ENCODE peak calls at places on chromosomes 12 and 14, in four cellular contexts. S is brain microvascular endothelial cell, B is cardiac muscle cell, M is A673. H is an unnamed sample. For H3K27me3, the result is how much of the 10 kb centered on the place peaks cover.

GRCh38 chr12:112686373-112686772 is 105.2 kb upstream of the RPH3A start:
- DNase-seq in S (peak), B (no peak), M (no peak), H (no peak)

GRCh38 chr14:105247715-105248367 is 492 bp upstream of the BTBD6 start:
- DNase-seq in S (no peak), B (no peak), M (no peak), H (no peak)

GRCh38 chr14:93941293-93941910 is 14.3 kb downstream of the FAM181A start:
- DNase-seq in S (peak), B (no peak), M (peak), H (no peak)

GRCh38 chr12:10718279-10718821 is 4.8 kb downstream of the YBX3 start:
- DNase-seq in S (peak), B (peak), M (peak), H (no peak)

GRCh38 chr12:131067993-131068942 is 114.6 kb downstream of the ADGRD1 start:
- DNase-seq in S (no peak), B (no peak), M (no peak), H (no peak)

GRCh38 chr12:68042212-68042699 is 53.0 kb downstream of the IFNG-AS1 start:
- DNase-seq in S (no peak), B (peak), M (no peak), H (no peak)

GRCh38 chr14:70555890-70556289 is 21.1 kb upstream of the ADAM20 start:
- DNase-seq in S (peak), B (peak), M (peak), H (no peak)

GRCh38 chr12:96719671-96720362 is 187.2 kb upstream of the NEDD1 start:
- DNase-seq in S (peak), B (no peak), M (no peak), H (no peak)

GRCh38 chr12:4856556-4856955 is 53.1 kb upstream of the KCNA1 start:
- DNase-seq in S (no peak), B (no peak), M (no peak), H (no peak)

GRCh38 chr14:35405304-35405996 is 901 bp upstream of the NFKBIA start:
- DNase-seq in S (no peak), B (no peak), M (peak), H (no peak)

GRCh38 chr12:94644622-94645021 is 5.7 kb downstream of the TMCC3 start:
- DNase-seq in S (peak), B (no peak), M (no peak), H (no peak)

GRCh38 chr12:114696443-114697245 is 12.7 kb upstream of the TBX3 start:
- DNase-seq in S (no peak), B (no peak), M (no peak), H (no peak)

GRCh38 chr12:31300783-31301182 is 25.2 kb downstream of the SINHCAF start:
- DNase-seq in S (no peak), B (no peak), M (no peak), H (no peak)

GRCh38 chr12:16435875-16436554 is 88.6 kb downstream of the MGST1 start:
- DNase-seq in S (no peak), B (no peak), M (no peak), H (no peak)

GRCh38 chr12:82781288-82782078 is 94.8 kb downstream of the TMTC2 start:
- DNase-seq in S (no peak), B (no peak), M (no peak), H (no peak)

GRCh38 chr12:1937481-1938224 is 19.2 kb upstream of the CACNA2D4 start:
- DNase-seq in S (no peak), B (no peak), M (no peak), H (no peak)

GRCh38 chr12:116094475-116094874 is 183.0 kb downstream of the MED13L start:
- DNase-seq in S (no peak), B (no peak), M (no peak), H (no peak)

GRCh38 chr14:59688224-59689170 is 111.9 kb upstream of the CCDC175 start:
- DNase-seq in S (peak), B (peak), M (peak), H (no peak)

GRCh38 chr12:132513070-132513398 is 23.1 kb downstream of the FBRSL1 start:
- DNase-seq in S (no peak), B (no peak), M (no peak), H (no peak)

GRCh38 chr12:69435644-69436043 is 34.5 kb upstream of the FRS2 start:
- DNase-seq in S (no peak), B (no peak), M (no peak), H (no peak)

GRCh38 chr14:21070610-21071224 is 613 bp downstream of the ARHGEF40 start:
- DNase-seq in S (peak), B (peak), M (no peak), H (no peak)

GRCh38 chr12:1047898-1048660 is 57.1 kb downstream of the ERC1 start:
- DNase-seq in S (no peak), B (no peak), M (peak), H (no peak)

GRCh38 chr12:89875225-89875624 is 166.6 kb upstream of the ATP2B1 start:
- DNase-seq in S (no peak), B (no peak), M (no peak), H (no peak)

GRCh38 chr12:89874146-89874545 is 165.5 kb upstream of the ATP2B1 start:
- DNase-seq in S (no peak), B (no peak), M (no peak), H (no peak)

GRCh38 chr12:89873745-89874144 is 165.1 kb upstream of the ATP2B1 start:
- DNase-seq in S (no peak), B (peak), M (no peak), H (no peak)

GRCh38 chr12:89878327-89878726 is 169.7 kb upstream of the ATP2B1 start:
- DNase-seq in S (no peak), B (no peak), M (no peak), H (no peak)

GRCh38 chr12:89875809-89876208 is 167.2 kb upstream of the ATP2B1 start:
- DNase-seq in S (no peak), B (no peak), M (no peak), H (no peak)
- H3K27me3 ChIP-seq in S (under half), B (under half), M (under half), H (under half)

GRCh38 chr14:37586783-37587428 is 8.1 kb downstream of the FOXA1 start:
- DNase-seq in S (no peak), B (no peak), M (no peak), H (no peak)
- H3K27me3 ChIP-seq in S (half or more), B (half or more), M (half or more), H (under half)

GRCh38 chr12:49540229-49541139 is 1.7 kb downstream of the KCNH3 start:
- DNase-seq in S (no peak), B (peak), M (no peak), H (no peak)

GRCh38 chr12:49539406-49540228 is 787 bp downstream of the KCNH3 start:
- DNase-seq in S (no peak), B (no peak), M (no peak), H (no peak)

GRCh38 chr12:49542592-49543160 is 3.8 kb downstream of the KCNH3 start:
- DNase-seq in S (no peak), B (no peak), M (no peak), H (no peak)

GRCh38 chr12:49541911-49542505 is 3.2 kb downstream of the KCNH3 start:
- DNase-seq in S (no peak), B (no peak), M (no peak), H (no peak)

DNA sequence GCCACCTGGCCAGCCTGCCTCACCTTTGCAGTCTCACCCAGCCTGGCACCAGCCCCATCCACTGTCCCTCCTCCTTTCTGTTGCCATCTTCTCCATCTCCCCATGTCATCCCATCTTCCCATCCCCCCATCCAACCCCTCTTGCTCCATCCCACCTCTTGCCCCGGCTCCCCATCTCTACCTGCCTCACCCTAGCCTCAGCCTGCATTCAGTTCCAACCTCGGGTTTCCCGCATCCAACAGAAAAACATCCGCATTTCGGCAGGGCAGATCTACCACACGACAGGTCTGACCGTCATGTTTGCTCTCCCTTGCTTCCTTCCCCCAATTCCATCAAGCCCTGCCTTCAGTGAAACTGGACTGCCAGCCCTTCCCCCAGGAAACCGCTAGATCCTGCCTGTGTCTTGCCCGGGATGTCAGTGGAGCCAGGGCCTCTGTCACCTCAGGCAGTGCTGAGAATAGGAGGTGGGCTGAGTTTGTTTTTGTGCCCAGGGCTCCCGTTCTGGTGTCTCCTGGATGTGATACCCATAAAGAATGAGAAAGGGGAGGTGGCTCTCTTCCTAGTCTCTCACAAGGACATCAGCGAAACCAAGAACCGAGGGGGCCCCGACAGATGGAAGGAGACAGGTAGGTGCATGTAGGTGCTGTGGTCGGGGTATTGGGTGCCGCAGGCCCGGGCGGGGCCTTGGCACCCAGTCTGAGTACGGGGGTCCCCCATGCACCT is 2.5 kb downstream of the KCNH3 start:
- DNase-seq in S (no peak), B (peak), M (no peak), H (no peak)
- H3K27me3 ChIP-seq in S (under half), B (half or more), M (under half), H (under half)

GRCh38 chr14:69483765-69484443 is 624 bp upstream of the PLEKHD1 start:
- DNase-seq in S (no peak), B (peak), M (no peak), H (no peak)

GRCh38 chr14:69480136-69480535 is 4.4 kb upstream of the PLEKHD1 start:
- DNase-seq in S (no peak), B (no peak), M (no peak), H (no peak)

GRCh38 chr14:69479696-69480095 is 4.8 kb upstream of the PLEKHD1 start:
- DNase-seq in S (no peak), B (no peak), M (no peak), H (no peak)

GRCh38 chr14:69484444-69485113 is at the start of gene PLEKHD1:
- DNase-seq in S (no peak), B (peak), M (no peak), H (peak)

DNA sequence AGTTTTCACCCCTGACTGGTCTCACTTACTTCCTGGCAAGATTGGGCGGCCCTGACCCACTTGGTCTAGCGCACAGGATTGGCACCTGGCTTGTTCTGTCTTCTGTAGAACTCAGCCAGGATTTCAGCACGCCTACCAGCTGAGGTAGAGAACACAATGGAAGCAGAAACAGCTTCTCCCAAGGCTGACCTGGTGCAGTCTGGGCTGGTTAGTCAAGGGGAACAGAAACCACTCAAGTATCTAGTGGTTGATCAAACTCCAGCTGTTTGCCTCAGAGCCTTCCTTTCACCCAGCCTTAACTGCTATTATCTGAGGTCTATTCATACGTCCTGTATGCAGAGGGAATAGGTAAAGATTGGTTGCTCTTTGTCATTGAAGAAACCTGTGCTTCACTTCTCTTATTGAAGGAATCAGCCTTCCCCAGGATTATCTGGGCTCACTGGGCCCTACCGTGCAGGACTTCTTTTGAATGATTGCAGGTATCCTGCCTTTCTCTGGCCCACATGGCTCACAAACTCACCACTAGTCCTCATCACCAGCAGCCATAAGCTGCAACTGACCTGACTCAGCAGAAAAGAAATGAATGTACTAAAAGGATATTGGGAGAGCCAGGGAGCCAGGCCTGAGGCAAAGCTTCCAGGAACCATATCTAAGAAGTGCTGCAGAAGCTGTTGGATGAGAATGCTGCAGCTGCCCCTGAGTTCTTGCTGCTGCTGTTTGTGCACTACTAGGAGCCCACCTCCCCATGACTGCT is 2.5 kb upstream of the PLEKHD1 start:
- DNase-seq in S (no peak), B (no peak), M (no peak), H (no peak)
- H3K27me3 ChIP-seq in S (under half), B (half or more), M (under half), H (under half)

GRCh38 chr12:63410197-63410596 is 258.1 kb downstream of the DPY19L2 start:
- DNase-seq in S (no peak), B (no peak), M (peak), H (no peak)
- H3K27me3 ChIP-seq in S (under half), B (under half), M (under half), H (under half)